ENCODE peak calls at places on chromosomes 6 and 20, in four cellular contexts. I is hepatocyte, R is HCT116, T is mammary epithelial cell. L is an unnamed sample.

GRCh38 chr6:140897804-140898573 is 1234.7 kb upstream of the GJE1 start:
- DNase-seq in T (no peak), I (no peak), R (peak; percentile 67), L (no peak)

GRCh38 chr6:106870069-106870468 is 104.5 kb downstream of the CD24 start:
- DNase-seq in I (peak; percentile 28), T (peak; percentile 96), R (no peak), L (peak; percentile 84)

GRCh38 chr6:64330694-64331309 is 695.2 kb downstream of the PHF3 start:
- DNase-seq in T (peak; percentile 14), R (no peak), I (peak; percentile 85), L (no peak)

GRCh38 chr20:63911171-63911570 is 16.2 kb downstream of the DNAJC5 start:
- DNase-seq in I (no peak), R (peak; percentile 12), T (peak; percentile 99), L (peak; percentile 72)

GRCh38 chr6:20212392-20213111 is at the start of gene MBOAT1:
- DNase-seq in R (peak; percentile 68), I (peak; percentile 95), T (peak; percentile 96), L (peak; percentile 13)

GRCh38 chr6:160634706-160635105 is 29.4 kb downstream of the LPA start:
- DNase-seq in T (peak; percentile 0), I (no peak), R (no peak), L (peak; percentile 1)

GRCh38 chr6:47073125-47074110 is 31.3 kb upstream of the ADGRF1 start:
- DNase-seq in T (no peak), I (no peak), R (peak; percentile 28), L (no peak)

GRCh38 chr20:33531047-33531877 is 41.4 kb downstream of the CBFA2T2 start:
- DNase-seq in R (no peak), T (no peak), I (peak; percentile 26), L (no peak)

GRCh38 chr20:32285082-32285620 is 7.7 kb downstream of the KIF3B start:
- DNase-seq in I (no peak), T (no peak), R (no peak), L (no peak)

GRCh38 chr20:328596-329324 is 3.4 kb downstream of the SOX12 start:
- DNase-seq in I (no peak), T (no peak), R (no peak), L (no peak)

GRCh38 chr6:30169658-30170614 is 6.6 kb downstream of the TRIM15 start:
- DNase-seq in T (peak; percentile 41), I (peak; percentile 63), R (peak; percentile 51), L (no peak)

GRCh38 chr20:8385247-8385646 is 253.2 kb downstream of the PLCB1 start:
- DNase-seq in R (no peak), T (no peak), I (no peak), L (no peak)

GRCh38 chr20:50540620-50541605 is 30.7 kb downstream of the PTPN1 start:
- DNase-seq in R (peak; percentile 91), T (peak; percentile 64), I (peak; percentile 43), L (no peak)

GRCh38 chr20:57751411-57751810 is 41.6 kb upstream of the PMEPA1 start:
- DNase-seq in I (no peak), T (no peak), R (no peak), L (no peak)

GRCh38 chr6:46378882-46379405 is 112.3 kb downstream of the RCAN2 start:
- DNase-seq in R (no peak), I (no peak), T (peak; percentile 1), L (no peak)

GRCh38 chr6:137233561-137234504 is 14.6 kb upstream of the IFNGR1 start:
- DNase-seq in I (peak; percentile 63), R (no peak), T (peak; percentile 85), L (no peak)

GRCh38 chr6:160336200-160336599 is 12.0 kb upstream of the SLC22A3 start:
- DNase-seq in T (no peak), I (no peak), R (no peak), L (no peak)

GRCh38 chr20:41336711-41337492 is 3.7 kb upstream of the LPIN3 start:
- DNase-seq in T (no peak), I (peak; percentile 1), R (no peak), L (no peak)

GRCh38 chr6:44224978-44225330 is 1.6 kb downstream of the SLC29A1 start:
- DNase-seq in I (no peak), R (no peak), T (no peak), L (no peak)

GRCh38 chr6:10801224-10801848 is 37.0 kb downstream of the MAK start:
- DNase-seq in T (peak; percentile 43), R (peak; percentile 28), I (peak; percentile 69), L (peak; percentile 23)

GRCh38 chr6:111712398-111712797 is 106.7 kb upstream of the TRAF3IP2 start:
- DNase-seq in I (peak; percentile 46), R (no peak), T (peak; percentile 9), L (no peak)

GRCh38 chr6:40543776-40544175 is 43.4 kb downstream of the LRFN2 start:
- DNase-seq in T (no peak), R (no peak), I (no peak), L (no peak)

GRCh38 chr6:40543133-40543532 is 44.0 kb downstream of the LRFN2 start:
- DNase-seq in T (no peak), I (no peak), R (no peak), L (peak; percentile 25)

GRCh38 chr6:40542175-40542764 is 44.9 kb downstream of the LRFN2 start:
- DNase-seq in R (no peak), I (no peak), T (no peak), L (no peak)

GRCh38 chr6:40550096-40550731 is 37.0 kb downstream of the LRFN2 start:
- DNase-seq in R (peak; percentile 44), I (peak; percentile 67), T (peak; percentile 19), L (no peak)

DNA sequence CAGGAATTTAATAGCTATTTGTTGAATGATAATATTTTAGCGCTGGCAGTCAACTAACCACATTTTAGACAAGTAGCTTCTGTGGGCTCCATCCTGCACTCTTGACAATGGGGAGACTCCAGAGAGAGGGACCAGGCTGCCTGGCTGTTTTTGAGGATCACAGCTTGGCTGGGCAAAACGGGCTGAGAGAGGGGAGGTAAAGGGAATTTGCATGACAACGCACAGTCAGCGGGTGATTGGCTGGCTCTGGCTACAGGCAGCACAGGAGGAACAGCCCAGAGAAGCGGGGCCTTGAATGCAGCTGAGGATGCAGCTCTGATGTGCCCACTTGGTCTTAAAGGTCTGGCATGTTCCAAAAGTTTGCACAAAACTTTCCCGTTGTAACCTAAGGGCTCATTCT is 41.2 kb downstream of the LRFN2 start:
- DNase-seq in T (no peak), I (no peak), R (no peak), L (no peak)
- H3K27ac ChIP-seq in T (no peak overlapping the region), I (no peak overlapping the region), R (no peak overlapping the region), L (no peak overlapping the region)

GRCh38 chr20:18164356-18164755 is 26.7 kb downstream of the KAT14 start:
- DNase-seq in T (peak; percentile 91), R (no peak), I (no peak), L (peak; percentile 30)
- H3K36me3 ChIP-seq in T (peaks cover 7% of the 10 kb centered on the region), R (peaks cover 8% of the 10 kb centered on the region), I (peaks cover 5% of the 10 kb centered on the region), L (peaks cover 4% of the 10 kb centered on the region)

DNA sequence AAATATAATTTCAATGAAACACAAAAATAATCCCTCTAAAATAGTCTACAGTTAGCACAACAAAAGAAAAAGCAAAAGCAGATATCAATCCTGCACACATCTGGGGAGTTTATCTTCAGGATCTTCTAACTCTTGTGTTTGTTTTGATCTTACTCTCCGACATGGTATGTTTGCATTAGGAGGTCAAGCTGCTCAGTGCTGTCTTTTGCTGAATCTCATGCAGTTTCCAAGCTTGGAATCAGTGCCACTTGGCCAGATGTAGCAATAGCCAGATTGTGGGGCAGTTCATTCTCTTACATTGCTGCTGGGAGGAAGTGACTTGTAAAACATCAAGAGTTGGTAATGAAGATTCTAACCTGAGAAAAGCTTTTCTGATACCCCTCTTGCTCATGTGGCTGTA is 29.5 kb downstream of the RIOK1 start:
- DNase-seq in T (no peak), I (no peak), R (no peak), L (no peak)
- TF ChIP-seq EZH2 in T (no peak), I (no peak), R (no peak), L (no peak)

DNA sequence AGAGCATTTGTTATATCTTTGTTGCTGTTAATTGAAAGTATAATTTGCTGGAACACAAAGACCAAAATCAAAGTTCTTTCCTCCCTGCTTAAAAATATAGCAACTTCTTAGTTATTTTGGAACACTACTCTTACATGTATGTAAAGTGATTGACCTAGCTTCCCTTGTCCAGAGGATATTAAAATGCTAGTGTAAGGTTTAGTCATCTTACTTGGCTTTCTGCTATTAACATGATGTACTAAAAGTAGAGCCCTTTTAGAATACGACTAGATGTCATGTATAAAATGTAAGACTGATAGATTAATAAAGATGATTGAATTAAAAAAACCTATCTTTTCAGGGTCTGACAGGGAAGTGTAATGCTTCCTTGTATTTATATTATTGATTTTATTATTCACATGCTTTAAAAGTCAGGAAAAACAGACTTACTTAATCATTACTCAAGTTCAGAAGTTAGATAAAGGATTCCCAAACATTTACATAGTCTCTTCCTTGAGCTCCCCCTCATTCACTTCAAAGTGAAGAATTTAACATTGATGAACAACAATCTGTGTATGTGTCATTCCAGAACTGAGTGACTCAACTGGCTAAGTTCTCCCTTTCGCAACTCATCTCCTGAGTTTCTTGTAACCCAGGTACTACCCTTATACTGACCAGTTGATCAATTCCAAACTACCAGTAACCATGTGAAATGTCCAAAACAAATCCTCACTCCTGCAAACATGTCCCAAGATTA is 50.9 kb downstream of the BTBD9 start:
- DNase-seq in I (no peak), R (no peak), T (peak; percentile 74), L (no peak)
- H3K27ac ChIP-seq in I (no peak overlapping the region), R (no peak overlapping the region), T (peak overlapping the region; percentile 6), L (no peak overlapping the region)

GRCh38 chr6:118825661-118826060 is 68.3 kb upstream of the ASF1A start:
- DNase-seq in T (no peak), R (no peak), I (no peak), L (no peak)
- H3K36me3 ChIP-seq in T (peaks cover 10% of the 10 kb centered on the region), R (no peaks in the 10 kb centered on the region), I (no peaks in the 10 kb centered on the region), L (peaks cover 10% of the 10 kb centered on the region)

GRCh38 chr6:117907600-117908245 is 659 bp downstream of the SLC35F1 start:
- DNase-seq in T (no peak), I (peak; percentile 36), R (no peak), L (no peak)
- TF ChIP-seq EZH2 in T (no peak), I (no peak), R (no peak), L (peak; percentile 87)

GRCh38 chr6:71544906-71545305 is 256.3 kb downstream of the OGFRL1 start:
- DNase-seq in R (no peak), T (no peak), I (no peak), L (no peak)
- H3K27ac ChIP-seq in R (no peak overlapping the region), T (no peak overlapping the region), I (no peak overlapping the region), L (no peak overlapping the region)

DNA sequence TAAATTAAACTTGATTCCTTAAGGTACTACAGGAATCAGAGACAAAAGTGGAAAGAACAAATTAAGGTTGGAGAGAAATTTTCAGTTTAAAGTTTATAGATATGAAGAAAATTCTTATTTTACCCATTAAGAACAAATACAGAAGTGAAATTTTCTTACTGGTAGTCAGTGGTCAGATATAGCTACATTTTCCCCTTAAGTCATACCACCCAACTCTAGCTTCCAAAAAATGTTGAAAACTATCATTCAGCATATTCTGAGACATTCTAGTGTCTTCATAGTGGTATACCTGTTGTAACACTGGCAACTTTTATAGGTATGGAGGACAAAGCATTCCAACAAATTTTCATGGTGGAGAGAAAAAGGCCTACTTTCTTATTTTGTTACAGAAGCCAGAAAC is 15.6 kb upstream of the SUMO4 start:
- DNase-seq in R (no peak), I (no peak), T (no peak), L (no peak)
- H3K36me3 ChIP-seq in R (peaks cover under 1% of the 10 kb centered on the region), I (no peaks in the 10 kb centered on the region), T (peaks cover 15% of the 10 kb centered on the region), L (peaks cover 8% of the 10 kb centered on the region)

GRCh38 chr6:144064831-144065668 is 30.3 kb downstream of the SF3B5 start:
- DNase-seq in I (peak; percentile 7), R (no peak), T (no peak), L (no peak)
- TF ChIP-seq EZH2 in I (peak; percentile 37), R (no peak), T (no peak), L (peak; percentile 56)

L was measured in keratinocyte.